ENCODE peak calls at places on chromosomes 5 and 9, in ten cellular contexts. S is NCI-H1694 treated with DMSO at 0.1 percent for 48 hours; X is aorta; L is left lung; O is activated CD8-positive, alpha-beta memory T cell treated with anti-CD3 and anti-CD28 coated beads, Interleukin-2, amount 50 U/mL, for 48 hours; C is WTC11; G is MCF 10A; R is NCI-H1105 treated with DMSO at 0.1 percent for 48 hours; F is neural progenitor cell; K is memory B cell. Q is an unnamed sample.
A peak's percentile ranks its signal among the peaks of the same experiment; 100 is the strongest.

GRCh38 chr9:81375461-81376100 is 313.8 kb downstream of the TLE1 start:
- DNase-seq in S (no peak), X (no peak), L (no peak), O (no peak), C (no peak), G (no peak), R (no peak), F (no peak), K (no peak), Q (no peak)

GRCh38 chr5:154236-154635 is 37.1 kb upstream of the LRRC14B start:
- DNase-seq in S (no peak), X (no peak), L (no peak), O (no peak), C (no peak), G (no peak), R (no peak), F (peak; percentile 60), K (no peak), Q (no peak)

GRCh38 chr5:91296691-91297143 is 86.4 kb downstream of the ARRDC3 start:
- DNase-seq in S (no peak), X (peak; percentile 86), L (peak; percentile 77), O (no peak), C (no peak), G (peak; percentile 93), R (no peak), F (no peak), K (no peak), Q (no peak)

GRCh38 chr5:143404416-143405062 is 1.1 kb upstream of the NR3C1 start:
- DNase-seq in S (peak; percentile 58), X (peak; percentile 90), L (peak; percentile 88), O (peak; percentile 81), C (peak; percentile 59), G (peak; percentile 95), R (peak; percentile 43), F (peak; percentile 41), K (peak; percentile 66), Q (peak; percentile 71)

GRCh38 chr5:36241636-36242533 is at the start of gene NADK2:
- DNase-seq in S (peak; percentile 94), X (peak; percentile 98), L (peak; percentile 95), O (peak; percentile 92), C (peak; percentile 96), G (peak; percentile 97), R (peak; percentile 94), F (peak; percentile 97), K (peak; percentile 86), Q (peak; percentile 68)

GRCh38 chr5:178348356-178349146 is 115.9 kb upstream of the PHYKPL start:
- DNase-seq in S (no peak), X (peak; percentile 63), L (peak; percentile 19), O (no peak), C (no peak), G (no peak), R (no peak), F (no peak), K (no peak), Q (no peak)

GRCh38 chr5:55535199-55535905 is 588 bp upstream of the PLPP1 start:
- DNase-seq in S (peak; percentile 76), X (no peak), L (no peak), O (no peak), C (no peak), G (no peak), R (peak; percentile 45), F (no peak), K (no peak), Q (no peak)

GRCh38 chr5:54384356-54384933 is 71.1 kb upstream of the HSPB3 start:
- DNase-seq in S (no peak), X (no peak), L (no peak), O (no peak), C (no peak), G (no peak), R (no peak), F (no peak), K (no peak), Q (no peak)

GRCh38 chr9:98357921-98358535 is 102.6 kb upstream of the TBC1D2 start:
- DNase-seq in S (no peak), X (no peak), L (no peak), O (no peak), C (no peak), G (peak; percentile 39), R (no peak), F (no peak), K (no peak), Q (no peak)

Q was measured in GOT3.